ENCODE peak calls at places on chromosome 20, in five cellular contexts. V is thoracic aorta, O is esophagus squamous epithelium, W is HEK293T, N is fibroblast of lung. E is an unnamed sample.

GRCh38 chr20:59455392-59456341 is 148.7 kb upstream of the PHACTR3 start:
- DNase-seq in V (no peak), O (no peak), W (peak; percentile 49), N (peak; percentile 8), E (peak; percentile 48)

GRCh38 chr20:24353135-24353694 is 116.2 kb upstream of the SYNDIG1 start:
- DNase-seq in V (no peak), O (no peak), W (no peak), N (no peak), E (no peak)

GRCh38 chr20:4603724-4604123 is 118.0 kb upstream of the PRND start:
- DNase-seq in V (no peak), O (no peak), W (no peak), N (peak; percentile 87), E (no peak)

GRCh38 chr20:6134592-6134991 is 11.8 kb upstream of the FERMT1 start:
- DNase-seq in V (no peak), O (no peak), W (no peak), N (no peak), E (no peak)

GRCh38 chr20:436476-436875 is 25.9 kb downstream of the TBC1D20 start:
- DNase-seq in V (no peak), O (no peak), W (no peak), N (no peak), E (no peak)

GRCh38 chr20:34302312-34302722 is 838 bp downstream of the AHCY start:
- DNase-seq in V (no peak), O (no peak), W (peak; percentile 12), N (peak; percentile 49), E (no peak)

GRCh38 chr20:3377644-3378043 is 29.8 kb downstream of the DNAAF9 start:
- DNase-seq in V (no peak), O (no peak), W (no peak), N (no peak), E (no peak)

GRCh38 chr20:25116746-25117457 is 35.0 kb upstream of the VSX1 start:
- DNase-seq in V (no peak), O (no peak), W (no peak), N (no peak), E (no peak)